ENCODE peak calls at places on chromosomes 3 and 15, in nine cellular contexts. H is heart left ventricle, U is left ventricle myocardium inferior, R is body of pancreas, J is H1, X is hepatocyte, I is fibroblast of lung, M is kidney, F is psoas muscle. W is an unnamed sample.

GRCh38 chr3:147518465-147518864 is 109.3 kb downstream of the ZIC1 start:
- DNase-seq in H (no peak), U (no peak), R (no peak), J (no peak), X (no peak), I (no peak), M (no peak), F (no peak), W (no peak)

GRCh38 chr3:101849714-101850326 is 506 bp downstream of the NFKBIZ start:
- DNase-seq in H (peak; percentile 57), U (peak; percentile 51), R (peak; percentile 53), J (peak; percentile 69), X (no peak), I (no peak), M (no peak), F (peak; percentile 72), W (peak; percentile 66)

GRCh38 chr3:195154793-195155535 is 116.0 kb downstream of the XXYLT1 start:
- DNase-seq in H (peak; percentile 91), U (peak; percentile 92), R (peak; percentile 85), J (no peak), X (peak; percentile 86), I (peak; percentile 98), M (peak; percentile 91), F (peak; percentile 89), W (peak; percentile 90)

GRCh38 chr3:46847744-46848143 is 15.5 kb downstream of the MYL3 start:
- DNase-seq in H (peak; percentile 6), U (no peak), R (no peak), J (no peak), X (no peak), I (no peak), M (peak; percentile 30), F (no peak), W (no peak)

GRCh38 chr15:77395013-77395774 is 24.7 kb downstream of the PEAK1 start:
- DNase-seq in H (no peak), U (no peak), R (no peak), J (no peak), X (no peak), I (no peak), M (no peak), F (no peak), W (no peak)

GRCh38 chr15:90469723-90470122 is 60.0 kb upstream of the CRTC3 start:
- DNase-seq in H (no peak), U (no peak), R (no peak), J (no peak), X (no peak), I (no peak), M (no peak), F (no peak), W (no peak)

GRCh38 chr15:40105517-40106202 is 3.0 kb downstream of the BMF start:
- DNase-seq in H (no peak), U (no peak), R (no peak), J (no peak), X (no peak), I (no peak), M (no peak), F (no peak), W (no peak)

GRCh38 chr3:187041362-187042061 is 97.8 kb downstream of the RPL39L start:
- DNase-seq in H (no peak), U (no peak), R (no peak), J (no peak), X (no peak), I (peak; percentile 66), M (no peak), F (no peak), W (no peak)

GRCh38 chr3:194389269-194389668 is 9.8 kb downstream of the GP5 start:
- DNase-seq in H (no peak), U (no peak), R (no peak), J (peak; percentile 24), X (no peak), I (no peak), M (no peak), F (no peak), W (no peak)

GRCh38 chr3:29683306-29683993 is 402.6 kb downstream of the RBMS3 start:
- DNase-seq in H (peak; percentile 15), U (no peak), R (no peak), J (no peak), X (peak; percentile 44), I (peak; percentile 83), M (no peak), F (no peak), W (peak; percentile 26)

GRCh38 chr3:71428841-71429609 is 154.5 kb downstream of the FOXP1 start:
- DNase-seq in H (peak; percentile 54), U (peak; percentile 35), R (peak; percentile 44), J (no peak), X (peak; percentile 44), I (peak; percentile 75), M (peak; percentile 79), F (no peak), W (no peak)

DNA sequence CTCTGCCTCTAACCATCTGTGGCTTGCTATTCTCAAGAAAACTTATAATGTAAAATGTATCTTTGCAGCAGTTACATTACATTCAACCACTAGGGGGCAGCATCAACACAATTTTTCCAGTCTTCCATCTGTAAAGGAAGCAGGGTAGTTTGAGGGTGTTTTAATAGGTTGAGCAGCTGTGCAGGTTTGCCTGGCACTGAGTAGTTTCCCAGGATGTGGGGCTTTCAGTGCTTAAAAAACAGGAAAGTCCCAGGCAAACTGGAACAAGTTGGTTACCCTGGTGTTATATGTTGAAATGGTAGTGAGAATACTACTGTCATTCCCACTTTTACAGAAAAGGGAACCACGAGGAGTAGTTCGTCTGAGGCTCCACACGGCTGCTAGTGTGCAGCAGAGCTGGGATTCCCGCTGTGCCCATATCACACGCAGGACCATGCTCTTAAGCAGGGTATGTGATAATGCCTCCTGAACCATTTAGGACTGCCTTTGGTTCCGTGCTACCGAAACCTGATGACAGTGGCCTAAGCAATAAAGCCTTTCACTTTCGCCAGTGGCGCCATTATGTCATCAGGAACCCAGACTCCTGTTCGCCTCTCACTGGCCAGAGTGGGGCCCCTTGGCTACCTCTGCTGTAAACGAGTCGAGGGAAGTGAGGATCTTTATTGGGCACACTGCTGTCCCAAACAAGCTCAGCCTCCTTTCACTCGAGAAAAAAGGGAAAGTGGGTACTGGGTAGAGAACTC is 64.7 kb upstream of the ZBTB38 start:
- DNase-seq in H (peak; percentile 58), U (no peak), R (peak; percentile 75), J (peak; percentile 68), X (peak; percentile 87), I (peak; percentile 63), M (no peak), F (no peak), W (peak; percentile 67)
- TF ChIP-seq CTCF in H (peak; percentile 71), U (peak; percentile 87), R (peak; percentile 73), J (no peak), X (peak; percentile 93), I (peak; percentile 69), M (peak; percentile 78), F (peak; percentile 81), W (peak; percentile 78)

DNA sequence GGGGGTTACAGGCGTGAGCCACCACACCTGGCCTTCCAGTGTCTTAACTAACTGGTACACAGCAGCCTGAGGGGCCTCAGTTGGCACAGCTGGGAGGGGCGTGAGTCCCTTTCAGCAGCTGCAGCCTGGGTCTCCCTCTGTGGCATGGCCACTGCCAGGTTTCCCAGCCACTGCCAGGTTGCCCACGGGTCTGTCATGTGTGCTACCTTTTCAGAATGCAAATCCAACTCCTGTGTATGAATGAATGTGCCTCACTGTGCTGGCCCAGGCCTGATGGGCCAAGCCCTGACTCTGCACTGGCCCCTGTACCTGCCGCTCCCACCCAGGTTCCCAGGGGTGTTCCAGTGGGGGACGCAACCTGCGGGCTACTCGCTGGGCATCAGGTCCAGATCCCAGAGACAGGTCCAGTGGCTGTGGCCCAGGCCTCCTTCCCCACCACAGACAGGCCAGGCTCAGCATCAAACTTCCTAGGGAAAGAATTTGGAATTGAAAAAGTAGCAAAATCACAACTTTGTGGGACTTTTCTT is 26.0 kb downstream of the WHAMM start:
- DNase-seq in H (no peak), U (no peak), R (no peak), J (no peak), X (no peak), I (no peak), M (no peak), F (no peak), W (no peak)
- H3K4me1 ChIP-seq in H (no peaks in the 10 kb centered on the region), U (peaks cover 11% of the 10 kb centered on the region), R (peaks cover 16% of the 10 kb centered on the region), J (no peaks in the 10 kb centered on the region), X (no peaks in the 10 kb centered on the region), I (peaks cover 13% of the 10 kb centered on the region), M (no peaks in the 10 kb centered on the region), F (peaks cover 5% of the 10 kb centered on the region), W (no peaks in the 10 kb centered on the region)

GRCh38 chr3:135805752-135806151 is 159.8 kb upstream of the PPP2R3A start:
- DNase-seq in H (no peak), U (no peak), R (no peak), J (no peak), X (no peak), I (no peak), M (no peak), F (no peak), W (no peak)

GRCh38 chr3:135803291-135803690 is 162.2 kb upstream of the PPP2R3A start:
- DNase-seq in H (no peak), U (no peak), R (no peak), J (no peak), X (no peak), I (peak; percentile 5), M (no peak), F (no peak), W (no peak)

GRCh38 chr3:135801018-135801417 is 164.5 kb upstream of the PPP2R3A start:
- DNase-seq in H (no peak), U (no peak), R (no peak), J (no peak), X (no peak), I (no peak), M (no peak), F (no peak), W (no peak)

GRCh38 chr3:135802171-135802570 is 163.4 kb upstream of the PPP2R3A start:
- DNase-seq in H (no peak), U (no peak), R (no peak), J (no peak), X (no peak), I (no peak), M (no peak), F (no peak), W (no peak)

DNA sequence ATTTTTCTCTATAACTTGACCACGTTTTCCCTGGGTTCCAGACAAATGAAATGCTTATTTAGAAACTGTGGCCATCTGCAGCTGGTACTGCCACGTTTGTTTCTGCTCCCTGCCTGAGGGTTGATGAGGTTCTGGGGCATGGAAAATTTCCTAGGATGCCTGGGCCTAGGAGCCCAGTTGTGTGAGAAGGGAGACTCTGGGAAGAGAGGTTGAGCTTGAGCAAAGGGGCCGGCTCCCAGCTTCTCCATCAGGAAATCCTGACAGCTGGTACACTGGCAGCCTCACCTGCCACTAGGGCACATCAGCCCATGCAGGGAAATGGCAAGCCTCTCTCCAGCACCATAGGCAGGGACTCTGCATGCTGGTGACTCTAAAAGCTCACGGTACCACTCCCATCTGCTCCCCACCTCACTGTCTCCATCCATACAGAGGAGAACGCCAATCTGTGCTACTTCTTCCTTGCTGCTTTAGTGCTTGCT is 165.4 kb upstream of the PPP2R3A start:
- DNase-seq in H (no peak), U (no peak), R (no peak), J (no peak), X (no peak), I (no peak), M (no peak), F (no peak), W (no peak)
- H3K36me3 ChIP-seq in H (no peaks in the 10 kb centered on the region), U (no peaks in the 10 kb centered on the region), R (no peaks in the 10 kb centered on the region), J (no peaks in the 10 kb centered on the region), X (no peaks in the 10 kb centered on the region), I (no peaks in the 10 kb centered on the region), M (no peaks in the 10 kb centered on the region), F (no peaks in the 10 kb centered on the region), W (no peaks in the 10 kb centered on the region)

GRCh38 chr3:54433846-54434245 is 311.5 kb downstream of the CACNA2D3 start:
- DNase-seq in H (no peak), U (no peak), R (no peak), J (peak; percentile 69), X (peak; percentile 57), I (no peak), M (no peak), F (no peak), W (peak; percentile 34)
- TF ChIP-seq CTCF in H (no peak), U (no peak), R (peak; percentile 13), J (peak; percentile 87), X (peak; percentile 39), I (no peak), M (peak; percentile 7), F (no peak), W (peak; percentile 54)

GRCh38 chr3:188268336-188268735 is 114.4 kb downstream of the LPP start:
- DNase-seq in H (no peak), U (no peak), R (no peak), J (no peak), X (no peak), I (no peak), M (no peak), F (no peak), W (no peak)
- H3K4me1 ChIP-seq in H (peaks cover 86% of the 10 kb centered on the region), U (peaks cover 94% of the 10 kb centered on the region), R (peaks cover 50% of the 10 kb centered on the region), J (peaks cover 18% of the 10 kb centered on the region), X (peaks cover 54% of the 10 kb centered on the region), I (peaks cover 62% of the 10 kb centered on the region), M (peaks cover 26% of the 10 kb centered on the region), F (peaks cover 59% of the 10 kb centered on the region), W (no peaks in the 10 kb centered on the region)

W was measured in BE2C.